ENCODE peak calls at places on chromosomes 2 and 18, in ten cellular contexts. One of them, this sample, is unnamed.

GRCh38 chr18:52409732-52410131 is 69.7 kb downstream of the DCC start:
- DNase-seq in naive thymus-derived CD8-positive, alpha-beta T cell: no peak
- DNase-seq in T47D: peak; percentile 16
- DNase-seq in COR-L47: no peak
- DNase-seq in hepatocyte: peak; percentile 38
- DNase-seq in sciatic nerve: no peak
- DNase-seq in iPS-NIHi11: peak; percentile 14
- DNase-seq in chondrocyte: no peak
- DNase-seq in GM19239: peak; percentile 20
- DNase-seq in SJSA1: no peak
- DNase-seq in this sample: no peak

GRCh38 chr2:97644023-97644717 is 1.7 kb upstream of the COX5B start:
- DNase-seq in chondrocyte: no peak
- DNase-seq in naive thymus-derived CD8-positive, alpha-beta T cell: no peak
- DNase-seq in T47D: no peak
- DNase-seq in COR-L47: no peak
- DNase-seq in hepatocyte: no peak
- DNase-seq in sciatic nerve: no peak
- DNase-seq in SJSA1: no peak
- DNase-seq in iPS-NIHi11: no peak
- DNase-seq in GM19239: no peak
- DNase-seq in this sample: no peak

GRCh38 chr2:168903888-168904287 is 2.8 kb downstream of the G6PC2 start:
- DNase-seq in GM19239: no peak
- DNase-seq in SJSA1: no peak
- DNase-seq in iPS-NIHi11: no peak
- DNase-seq in chondrocyte: no peak
- DNase-seq in COR-L47: no peak
- DNase-seq in naive thymus-derived CD8-positive, alpha-beta T cell: no peak
- DNase-seq in hepatocyte: no peak
- DNase-seq in T47D: no peak
- DNase-seq in sciatic nerve: no peak
- DNase-seq in this sample: no peak

GRCh38 chr2:129903586-129904425 is 75.7 kb upstream of the RAB6C start:
- DNase-seq in sciatic nerve: no peak
- DNase-seq in GM19239: no peak
- DNase-seq in T47D: no peak
- DNase-seq in COR-L47: no peak
- DNase-seq in chondrocyte: no peak
- DNase-seq in SJSA1: no peak
- DNase-seq in hepatocyte: no peak
- DNase-seq in iPS-NIHi11: peak; percentile 68
- DNase-seq in naive thymus-derived CD8-positive, alpha-beta T cell: no peak
- DNase-seq in this sample: peak; percentile 53

GRCh38 chr2:88831792-88832248 is 140.3 kb downstream of the RPIA start:
- DNase-seq in naive thymus-derived CD8-positive, alpha-beta T cell: no peak
- DNase-seq in SJSA1: no peak
- DNase-seq in T47D: peak; percentile 10
- DNase-seq in hepatocyte: no peak
- DNase-seq in COR-L47: no peak
- DNase-seq in GM19239: peak; percentile 41
- DNase-seq in iPS-NIHi11: peak; percentile 72
- DNase-seq in chondrocyte: no peak
- DNase-seq in sciatic nerve: peak; percentile 67
- DNase-seq in this sample: peak; percentile 22

GRCh38 chr2:63819256-63819655 is 22.4 kb upstream of the UGP2 start:
- DNase-seq in COR-L47: no peak
- DNase-seq in chondrocyte: no peak
- DNase-seq in SJSA1: no peak
- DNase-seq in naive thymus-derived CD8-positive, alpha-beta T cell: no peak
- DNase-seq in sciatic nerve: no peak
- DNase-seq in GM19239: no peak
- DNase-seq in hepatocyte: no peak
- DNase-seq in T47D: no peak
- DNase-seq in iPS-NIHi11: no peak
- DNase-seq in this sample: no peak

GRCh38 chr2:188395903-188396699 is 104.4 kb downstream of the GULP1 start:
- DNase-seq in naive thymus-derived CD8-positive, alpha-beta T cell: no peak
- DNase-seq in T47D: no peak
- DNase-seq in COR-L47: no peak
- DNase-seq in GM19239: no peak
- DNase-seq in sciatic nerve: no peak
- DNase-seq in hepatocyte: no peak
- DNase-seq in iPS-NIHi11: no peak
- DNase-seq in chondrocyte: no peak
- DNase-seq in SJSA1: no peak
- DNase-seq in this sample: no peak

GRCh38 chr2:139218181-139218580 is 438.0 kb upstream of the NXPH2 start:
- DNase-seq in sciatic nerve: no peak
- DNase-seq in SJSA1: no peak
- DNase-seq in COR-L47: no peak
- DNase-seq in GM19239: no peak
- DNase-seq in hepatocyte: no peak
- DNase-seq in T47D: no peak
- DNase-seq in iPS-NIHi11: no peak
- DNase-seq in naive thymus-derived CD8-positive, alpha-beta T cell: no peak
- DNase-seq in chondrocyte: no peak
- DNase-seq in this sample: no peak

GRCh38 chr2:88590998-88591613 is 36.2 kb downstream of the EIF2AK3 start:
- DNase-seq in SJSA1: peak; percentile 34
- DNase-seq in T47D: peak; percentile 72
- DNase-seq in hepatocyte: peak; percentile 75
- DNase-seq in chondrocyte: no peak
- DNase-seq in naive thymus-derived CD8-positive, alpha-beta T cell: no peak
- DNase-seq in sciatic nerve: no peak
- DNase-seq in GM19239: peak; percentile 34
- DNase-seq in iPS-NIHi11: peak; percentile 77
- DNase-seq in COR-L47: peak; percentile 49
- DNase-seq in this sample: peak; percentile 32

GRCh38 chr18:69081846-69082245 is 284.0 kb downstream of the CCDC102B start:
- DNase-seq in naive thymus-derived CD8-positive, alpha-beta T cell: no peak
- DNase-seq in sciatic nerve: no peak
- DNase-seq in chondrocyte: no peak
- DNase-seq in SJSA1: no peak
- DNase-seq in COR-L47: no peak
- DNase-seq in iPS-NIHi11: no peak
- DNase-seq in GM19239: no peak
- DNase-seq in hepatocyte: no peak
- DNase-seq in T47D: no peak
- DNase-seq in this sample: no peak

GRCh38 chr18:55779711-55780590 is 192.0 kb upstream of the TCF4 start:
- DNase-seq in hepatocyte: peak; percentile 54
- DNase-seq in T47D: no peak
- DNase-seq in SJSA1: no peak
- DNase-seq in sciatic nerve: peak; percentile 63
- DNase-seq in naive thymus-derived CD8-positive, alpha-beta T cell: no peak
- DNase-seq in COR-L47: peak; percentile 75
- DNase-seq in chondrocyte: peak; percentile 84
- DNase-seq in iPS-NIHi11: peak; percentile 54
- DNase-seq in GM19239: no peak
- DNase-seq in this sample: peak; percentile 75

GRCh38 chr2:120175000-120175581 is 48.1 kb downstream of the TMEM185B start:
- DNase-seq in naive thymus-derived CD8-positive, alpha-beta T cell: no peak
- DNase-seq in iPS-NIHi11: peak; percentile 72
- DNase-seq in chondrocyte: no peak
- DNase-seq in GM19239: no peak
- DNase-seq in sciatic nerve: no peak
- DNase-seq in SJSA1: peak; percentile 54
- DNase-seq in T47D: peak; percentile 56
- DNase-seq in hepatocyte: peak; percentile 83
- DNase-seq in COR-L47: peak; percentile 13
- DNase-seq in this sample: peak; percentile 19

GRCh38 chr2:162196611-162197010 is 44.6 kb upstream of the GCG start:
- DNase-seq in naive thymus-derived CD8-positive, alpha-beta T cell: no peak
- DNase-seq in iPS-NIHi11: no peak
- DNase-seq in sciatic nerve: no peak
- DNase-seq in T47D: no peak
- DNase-seq in SJSA1: peak; percentile 26
- DNase-seq in chondrocyte: no peak
- DNase-seq in hepatocyte: no peak
- DNase-seq in GM19239: no peak
- DNase-seq in COR-L47: no peak
- DNase-seq in this sample: no peak

GRCh38 chr2:19670303-19670702 is 231.5 kb downstream of the TTC32 start:
- DNase-seq in GM19239: no peak
- DNase-seq in iPS-NIHi11: no peak
- DNase-seq in sciatic nerve: no peak
- DNase-seq in chondrocyte: no peak
- DNase-seq in naive thymus-derived CD8-positive, alpha-beta T cell: no peak
- DNase-seq in SJSA1: no peak
- DNase-seq in hepatocyte: no peak
- DNase-seq in T47D: no peak
- DNase-seq in COR-L47: no peak
- DNase-seq in this sample: no peak

GRCh38 chr2:236075802-236076201 is 92.4 kb downstream of the GBX2 start:
- DNase-seq in GM19239: no peak
- DNase-seq in chondrocyte: no peak
- DNase-seq in iPS-NIHi11: no peak
- DNase-seq in sciatic nerve: no peak
- DNase-seq in naive thymus-derived CD8-positive, alpha-beta T cell: no peak
- DNase-seq in SJSA1: no peak
- DNase-seq in hepatocyte: no peak
- DNase-seq in T47D: no peak
- DNase-seq in COR-L47: no peak
- DNase-seq in this sample: no peak

GRCh38 chr18:22489694-22490093 is 72.0 kb upstream of the CTAGE1 start:
- DNase-seq in chondrocyte: no peak
- DNase-seq in hepatocyte: peak; percentile 75
- DNase-seq in naive thymus-derived CD8-positive, alpha-beta T cell: no peak
- DNase-seq in COR-L47: no peak
- DNase-seq in SJSA1: no peak
- DNase-seq in sciatic nerve: no peak
- DNase-seq in iPS-NIHi11: no peak
- DNase-seq in T47D: no peak
- DNase-seq in GM19239: no peak
- DNase-seq in this sample: no peak

GRCh38 chr18:23032030-23032582 is 99.0 kb downstream of the RBBP8 start:
- DNase-seq in chondrocyte: no peak
- DNase-seq in COR-L47: no peak
- DNase-seq in naive thymus-derived CD8-positive, alpha-beta T cell: no peak
- DNase-seq in T47D: no peak
- DNase-seq in GM19239: no peak
- DNase-seq in iPS-NIHi11: peak; percentile 20
- DNase-seq in hepatocyte: no peak
- DNase-seq in sciatic nerve: no peak
- DNase-seq in SJSA1: peak; percentile 90
- DNase-seq in this sample: no peak

GRCh38 chr2:182949572-182950189 is 83.2 kb upstream of the FRZB start:
- DNase-seq in hepatocyte: peak; percentile 15
- DNase-seq in iPS-NIHi11: no peak
- DNase-seq in naive thymus-derived CD8-positive, alpha-beta T cell: no peak
- DNase-seq in GM19239: no peak
- DNase-seq in sciatic nerve: no peak
- DNase-seq in COR-L47: no peak
- DNase-seq in chondrocyte: no peak
- DNase-seq in T47D: no peak
- DNase-seq in SJSA1: peak; percentile 66
- DNase-seq in this sample: no peak

GRCh38 chr2:71154798-71155197 is 24.4 kb downstream of the MPHOSPH10 start:
- DNase-seq in T47D: peak; percentile 75
- DNase-seq in hepatocyte: peak; percentile 18
- DNase-seq in naive thymus-derived CD8-positive, alpha-beta T cell: no peak
- DNase-seq in GM19239: peak; percentile 31
- DNase-seq in SJSA1: no peak
- DNase-seq in COR-L47: no peak
- DNase-seq in chondrocyte: no peak
- DNase-seq in sciatic nerve: no peak
- DNase-seq in iPS-NIHi11: peak; percentile 62
- DNase-seq in this sample: no peak

GRCh38 chr2:232535761-232536530 is 3.5 kb upstream of the CHRNG start:
- DNase-seq in COR-L47: no peak
- DNase-seq in iPS-NIHi11: no peak
- DNase-seq in sciatic nerve: peak; percentile 19
- DNase-seq in SJSA1: no peak
- DNase-seq in GM19239: no peak
- DNase-seq in T47D: no peak
- DNase-seq in hepatocyte: no peak
- DNase-seq in chondrocyte: peak; percentile 24
- DNase-seq in naive thymus-derived CD8-positive, alpha-beta T cell: no peak
- DNase-seq in this sample: no peak

This sample was measured in nephron progenitor cell.